ENCODE peak calls at places on chromosomes 3 and 15, in seven cellular contexts. F is MV-4-11, W is AG04450, K is CD14-positive monocyte, Z is fibroblast of pulmonary artery, J is AG08396, T is T-helper 9 cell. N is an unnamed sample.

GRCh38 chr3:51873253-51873766 is 2.1 kb downstream of the IQCF5 start:
- DNase-seq in F (no peak), W (no peak), K (no peak), Z (no peak), J (no peak), T (no peak), N (no peak)

GRCh38 chr15:56353740-56354139 is 11.5 kb upstream of the TEX9 start:
- DNase-seq in F (no peak), W (no peak), K (no peak), Z (peak), J (no peak), T (no peak), N (no peak)

GRCh38 chr15:98419173-98419814 is 229.0 kb upstream of the IGF1R start:
- DNase-seq in F (no peak), W (no peak), K (no peak), Z (no peak), J (no peak), T (no peak), N (no peak)

GRCh38 chr15:39358441-39359041 is 222.3 kb upstream of the THBS1 start:
- DNase-seq in F (no peak), W (peak), K (no peak), Z (peak), J (peak), T (no peak), N (peak)

GRCh38 chr3:55491296-55491816 is 4.2 kb upstream of the WNT5A start:
- DNase-seq in F (no peak), W (no peak), K (no peak), Z (peak), J (no peak), T (no peak), N (peak)

GRCh38 chr3:52524258-52524751 is 9.4 kb downstream of the NT5DC2 start:
- DNase-seq in F (peak), W (no peak), K (no peak), Z (no peak), J (no peak), T (no peak), N (no peak)

GRCh38 chr15:73022156-73022555 is 30.1 kb upstream of the NEO1 start:
- DNase-seq in F (no peak), W (peak), K (no peak), Z (no peak), J (no peak), T (no peak), N (no peak)

GRCh38 chr15:67133738-67134576 is 68.6 kb downstream of the SMAD3 start:
- DNase-seq in F (no peak), W (no peak), K (no peak), Z (peak), J (no peak), T (peak), N (no peak)

GRCh38 chr3:79368403-79368802 is 399.4 kb downstream of the ROBO1 start:
- DNase-seq in F (no peak), W (no peak), K (no peak), Z (no peak), J (no peak), T (no peak), N (no peak)

GRCh38 chr15:73940061-73940981 is 14.1 kb downstream of the LOXL1 start:
- DNase-seq in F (no peak), W (no peak), K (no peak), Z (no peak), J (no peak), T (no peak), N (no peak)

GRCh38 chr3:106582151-106582550 is 713.3 kb upstream of the CBLB start:
- DNase-seq in F (no peak), W (no peak), K (no peak), Z (peak), J (no peak), T (no peak), N (no peak)

GRCh38 chr3:1513662-1514061 is 420.8 kb downstream of the CNTN6 start:
- DNase-seq in F (no peak), W (no peak), K (no peak), Z (no peak), J (no peak), T (no peak), N (no peak)